ENCODE peak calls at places on chromosomes 16 and 17, in eight cellular contexts. Y is RWPE1, G is substantia nigra, U is WERI-Rb-1, I is HCT116, Z is K562, N is caudate nucleus, T is stomach. O is an unnamed sample.

GRCh38 chr17:11986939-11987329 is 10.3 kb downstream of the ZNF18 start:
- DNase-seq in Y (peak), G (no peak), U (no peak), I (peak), Z (peak), N (no peak), T (no peak), O (no peak)

GRCh38 chr16:84421938-84422220 is 53.5 kb downstream of the ATP2C2 start:
- DNase-seq in Y (no peak), G (no peak), U (no peak), I (no peak), Z (no peak), N (no peak), T (no peak), O (no peak)

GRCh38 chr16:78606572-78606971 is 507.1 kb downstream of the WWOX start:
- DNase-seq in Y (no peak), G (no peak), U (no peak), I (no peak), Z (no peak), N (no peak), T (no peak), O (no peak)

GRCh38 chr16:83706394-83706793 is 101.4 kb upstream of the HSBP1 start:
- DNase-seq in Y (no peak), G (no peak), U (no peak), I (no peak), Z (no peak), N (no peak), T (no peak), O (no peak)

GRCh38 chr17:77420804-77421634 is 280.2 kb downstream of the SEC14L1 start:
- DNase-seq in Y (peak), G (no peak), U (peak), I (no peak), Z (peak), N (no peak), T (no peak), O (peak)

GRCh38 chr17:78477913-78478756 is 99.1 kb downstream of the DNAH17 start:
- DNase-seq in Y (no peak), G (no peak), U (no peak), I (no peak), Z (no peak), N (no peak), T (no peak), O (no peak)

GRCh38 chr16:55470533-55471371 is 8.2 kb upstream of the MMP2 start:
- DNase-seq in Y (no peak), G (no peak), U (peak), I (no peak), Z (no peak), N (peak), T (peak), O (no peak)

GRCh38 chr17:39605492-39606433 is 2.0 kb downstream of the NEUROD2 start:
- DNase-seq in Y (no peak), G (no peak), U (no peak), I (no peak), Z (no peak), N (no peak), T (no peak), O (no peak)

GRCh38 chr16:31471875-31472558 is at the start of gene TGFB1I1:
- DNase-seq in Y (peak), G (no peak), U (peak), I (no peak), Z (no peak), N (no peak), T (no peak), O (peak)

GRCh38 chr17:83124871-83125514 is 45.6 kb downstream of the METRNL start:
- DNase-seq in Y (no peak), G (no peak), U (no peak), I (no peak), Z (no peak), N (peak), T (no peak), O (no peak)

GRCh38 chr17:75325348-75325747 is 36.1 kb upstream of the SLC25A19 start:
- DNase-seq in Y (no peak), G (no peak), U (no peak), I (no peak), Z (no peak), N (no peak), T (no peak), O (no peak)
- H3K27ac ChIP-seq in Y (peak), G (peak), U (no peak), I (no peak), Z (peak), N (no peak), T (peak), O (no peak)

DNA sequence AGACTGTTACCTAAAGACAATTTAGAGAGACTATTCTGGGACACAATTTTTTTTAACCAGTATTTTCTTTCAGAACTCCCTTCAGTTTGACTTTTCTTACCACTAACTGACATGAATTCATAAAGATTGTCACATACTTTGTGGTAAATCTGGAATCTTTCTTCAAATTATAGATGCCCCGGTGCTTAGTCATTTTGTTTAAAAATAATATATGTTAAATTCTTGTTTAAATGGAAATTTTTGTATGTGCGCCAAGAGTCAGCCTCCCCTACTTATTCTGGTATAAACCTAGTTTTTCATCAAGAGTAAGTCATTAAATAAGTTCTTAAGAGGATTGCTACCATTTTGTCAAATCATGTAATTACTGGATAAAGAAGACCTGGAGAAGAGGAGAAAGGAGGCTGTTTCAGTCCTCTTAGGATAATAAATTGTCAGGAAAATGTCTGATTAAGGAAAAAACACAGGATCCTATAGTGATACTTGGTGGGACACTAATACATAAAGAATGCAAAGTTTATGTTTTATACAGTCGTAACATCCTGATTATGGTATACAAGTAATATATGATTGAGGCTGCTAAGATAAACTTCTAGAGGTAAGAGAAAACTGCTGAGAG is 424.4 kb downstream of the PMP22 start:
- DNase-seq in Y (peak), G (no peak), U (no peak), I (no peak), Z (no peak), N (no peak), T (no peak), O (no peak)
- H3K27ac ChIP-seq in Y (no peak), G (no peak), U (no peak), I (no peak), Z (no peak), N (no peak), T (no peak), O (no peak)

GRCh38 chr16:19815418-19815817 is 69.2 kb downstream of the GPRC5B start:
- DNase-seq in Y (no peak), G (no peak), U (no peak), I (no peak), Z (no peak), N (no peak), T (no peak), O (no peak)
- H3K27ac ChIP-seq in Y (no peak), G (no peak), U (no peak), I (no peak), Z (no peak), N (peak), T (no peak), O (no peak)

DNA sequence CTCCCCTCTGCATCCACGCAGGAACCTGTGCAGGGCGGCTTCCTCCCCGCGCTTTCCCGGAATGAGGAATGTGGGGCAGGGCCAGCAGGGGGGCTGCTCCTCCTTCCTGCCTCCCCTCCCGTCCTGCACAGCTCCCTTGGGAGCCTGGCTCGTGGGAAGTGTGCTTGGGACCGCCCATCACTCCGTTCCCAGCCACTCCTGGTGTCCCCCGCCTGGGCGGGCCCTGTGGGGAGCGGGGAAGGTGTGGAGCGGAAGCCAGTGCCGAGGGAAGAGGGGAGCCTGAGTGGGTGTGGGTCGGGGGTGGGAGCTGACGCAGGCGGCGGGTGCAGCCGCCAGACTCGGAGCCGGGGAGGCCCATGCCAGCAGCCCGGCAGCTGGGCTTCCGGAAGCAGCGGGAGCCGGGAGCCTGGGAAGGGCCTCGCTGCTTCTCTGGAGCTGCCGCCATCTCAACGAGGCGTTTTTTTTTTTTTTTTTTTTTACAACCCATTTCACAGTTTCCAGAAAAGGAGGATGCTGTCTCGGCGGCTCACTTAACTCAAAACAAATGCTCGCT is 24.2 kb downstream of the BAHCC1 start:
- DNase-seq in Y (peak), G (no peak), U (no peak), I (peak), Z (peak), N (peak), T (peak), O (peak)
- H3K27ac ChIP-seq in Y (peak), G (peak), U (no peak), I (peak), Z (no peak), N (peak), T (peak), O (peak)

GRCh38 chr17:80264793-80265075 is 4.1 kb downstream of the RNF213 start:
- DNase-seq in Y (no peak), G (no peak), U (no peak), I (no peak), Z (no peak), N (no peak), T (no peak), O (no peak)
- H3K27ac ChIP-seq in Y (peak), G (no peak), U (no peak), I (no peak), Z (no peak), N (no peak), T (peak), O (no peak)

GRCh38 chr17:38567350-38567749 is 38.4 kb downstream of the SRCIN1 start:
- DNase-seq in Y (no peak), G (no peak), U (no peak), I (no peak), Z (no peak), N (no peak), T (no peak), O (no peak)
- H3K27ac ChIP-seq in Y (no peak), G (peak), U (no peak), I (no peak), Z (no peak), N (peak), T (no peak), O (no peak)

DNA sequence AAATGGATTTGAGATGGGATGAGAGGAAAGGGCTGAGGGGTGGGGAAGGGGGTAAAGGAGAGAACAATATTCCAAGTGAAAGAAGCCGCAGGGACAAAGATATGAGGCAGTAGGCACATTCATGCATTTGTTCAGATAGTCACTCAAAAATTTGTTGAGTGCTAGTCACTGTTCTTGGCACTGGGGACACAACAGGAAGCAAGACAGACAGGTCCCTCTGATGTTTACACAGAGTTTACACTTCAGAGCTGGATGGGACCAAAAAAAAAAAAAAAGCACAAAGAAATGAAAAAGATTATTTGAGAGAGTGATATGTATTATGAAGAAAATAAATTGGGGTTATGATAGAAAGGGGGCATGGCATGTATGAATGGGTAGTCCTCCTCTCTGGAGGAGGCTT is 3.6 kb upstream of the YPEL2 start:
- DNase-seq in Y (no peak), G (no peak), U (no peak), I (no peak), Z (no peak), N (no peak), T (no peak), O (no peak)
- H3K27ac ChIP-seq in Y (no peak), G (no peak), U (no peak), I (no peak), Z (no peak), N (no peak), T (peak), O (no peak)

GRCh38 chr16:68739964-68740627 is 3.0 kb downstream of the CDH1 start:
- DNase-seq in Y (no peak), G (no peak), U (no peak), I (no peak), Z (no peak), N (no peak), T (no peak), O (no peak)
- H3K27ac ChIP-seq in Y (no peak), G (no peak), U (no peak), I (no peak), Z (peak), N (no peak), T (peak), O (no peak)

GRCh38 chr17:44121206-44121605 is 2.2 kb downstream of the HDAC5 start:
- DNase-seq in Y (no peak), G (no peak), U (peak), I (no peak), Z (no peak), N (peak), T (no peak), O (no peak)

GRCh38 chr17:44124118-44124438 is 637 bp upstream of the HDAC5 start:
- DNase-seq in Y (no peak), G (no peak), U (no peak), I (no peak), Z (no peak), N (no peak), T (no peak), O (no peak)

GRCh38 chr17:44122825-44123355 is 551 bp downstream of the HDAC5 start:
- DNase-seq in Y (no peak), G (no peak), U (no peak), I (no peak), Z (no peak), N (no peak), T (no peak), O (no peak)

GRCh38 chr17:44123356-44124117 is at the start of gene HDAC5:
- DNase-seq in Y (peak), G (peak), U (peak), I (peak), Z (peak), N (peak), T (peak), O (peak)

GRCh38 chr17:44121997-44122824 is 1.2 kb downstream of the HDAC5 start:
- DNase-seq in Y (no peak), G (no peak), U (no peak), I (no peak), Z (no peak), N (no peak), T (no peak), O (no peak)
- H3K27ac ChIP-seq in Y (peak), G (peak), U (peak), I (no peak), Z (no peak), N (peak), T (peak), O (peak)